ENCODE peak calls at places on chromosome 1, in seven cellular contexts. P, S, M, E, H, A and K are unnamed samples.

GRCh38 chr1:54996359-54996868 is 2.3 kb upstream of the BSND start:
- DNase-seq in A (peak; percentile 83), E (no peak), H (peak; percentile 69), S (peak; percentile 38), M (peak; percentile 72), P (no peak), K (peak; percentile 38)

GRCh38 chr1:209527993-209528392 is 55.5 kb upstream of the CAMK1G start:
- DNase-seq in H (peak; percentile 61), P (no peak), A (no peak), S (no peak), E (no peak), M (no peak), K (no peak)

GRCh38 chr1:54401799-54402198 is 4.4 kb downstream of the SSBP3 start:
- DNase-seq in E (no peak), S (no peak), A (no peak), M (no peak), H (no peak), P (no peak), K (no peak)

GRCh38 chr1:22399421-22400091 is 52.1 kb upstream of the ZBTB40 start:
- DNase-seq in A (no peak), P (no peak), M (no peak), E (no peak), H (no peak), S (no peak), K (no peak)

GRCh38 chr1:97304366-97304765 is 582.8 kb downstream of the PTBP2 start:
- DNase-seq in S (no peak), H (no peak), P (no peak), E (no peak), M (no peak), A (no peak), K (no peak)

GRCh38 chr1:39370602-39371001 is 120.8 kb upstream of the BMP8A start:
- DNase-seq in H (no peak), M (no peak), S (peak; percentile 32), P (no peak), A (no peak), E (no peak), K (peak; percentile 14)

GRCh38 chr1:153697191-153697872 is 18.8 kb downstream of the NPR1 start:
- DNase-seq in P (no peak), S (peak; percentile 68), E (no peak), M (no peak), A (peak; percentile 88), H (no peak), K (peak; percentile 89)

GRCh38 chr1:1985375-1986050 is 18.1 kb downstream of the CFAP74 start:
- DNase-seq in P (no peak), M (no peak), H (no peak), S (no peak), E (no peak), A (no peak), K (no peak)

GRCh38 chr1:176567190-176567794 is 104.3 kb downstream of the PAPPA2 start:
- DNase-seq in P (no peak), M (no peak), H (peak; percentile 34), S (no peak), A (no peak), E (peak; percentile 21), K (peak; percentile 35)

GRCh38 chr1:231808990-231809389 is 182.4 kb downstream of the DISC1 start:
- DNase-seq in A (peak; percentile 65), S (peak; percentile 41), E (peak; percentile 83), M (peak; percentile 2), P (no peak), H (no peak), K (peak; percentile 98)

GRCh38 chr1:150563340-150564038 is 14.3 kb downstream of the ADAMTSL4 start:
- DNase-seq in A (no peak), M (no peak), P (no peak), S (peak; percentile 57), E (no peak), H (peak; percentile 63), K (peak; percentile 73)

GRCh38 chr1:16998589-16998988 is 13.1 kb downstream of the ATP13A2 start:
- DNase-seq in P (no peak), H (no peak), M (no peak), S (no peak), E (no peak), A (no peak), K (no peak)

GRCh38 chr1:1355376-1355775 is 3.0 kb downstream of the MXRA8 start:
- DNase-seq in M (no peak), A (no peak), E (no peak), S (no peak), H (no peak), P (no peak), K (no peak)

GRCh38 chr1:232980336-232980978 is 30.0 kb downstream of the NTPCR start:
- DNase-seq in S (no peak), A (no peak), E (no peak), M (no peak), P (no peak), H (no peak), K (no peak)

GRCh38 chr1:59412705-59413326 is 115.9 kb downstream of the FGGY start:
- DNase-seq in S (no peak), M (peak; percentile 70), E (no peak), H (no peak), P (no peak), A (no peak), K (no peak)

GRCh38 chr1:1000357-1001056 is 610 bp upstream of the HES4 start:
- DNase-seq in P (peak; percentile 56), A (peak; percentile 82), E (peak; percentile 29), H (peak; percentile 84), S (peak; percentile 59), M (no peak), K (peak; percentile 51)

GRCh38 chr1:173960625-173961024 is 43.5 kb upstream of the SERPINC1 start:
- DNase-seq in E (no peak), H (no peak), M (no peak), P (no peak), A (no peak), S (no peak), K (no peak)